ENCODE peak calls at places on chromosomes 7 and 10, in seven cellular contexts. U is PC-3, T is psoas muscle, E is H9, P is brain microvascular endothelial cell, X is transverse colon, S is fibroblast of lung. H is an unnamed sample.

GRCh38 chr10:70124415-70124814 is 8.2 kb downstream of the AIFM2 start:
- DNase-seq in E (no peak), S (no peak), U (no peak), T (no peak), X (no peak), P (no peak), H (no peak)

GRCh38 chr10:61452229-61452651 is 941 bp downstream of the TMEM26 start:
- DNase-seq in S (peak; percentile 29), U (no peak), T (peak; percentile 35), X (no peak), E (peak; percentile 70), P (no peak), H (peak; percentile 3)

GRCh38 chr10:7409732-7410168 is 1.1 kb downstream of the SFMBT2 start:
- DNase-seq in X (no peak), E (no peak), T (no peak), P (no peak), S (peak; percentile 47), U (no peak), H (no peak)

GRCh38 chr10:70404906-70405824 is 1.2 kb downstream of the EIF4EBP2 start:
- DNase-seq in U (peak; percentile 94), X (peak; percentile 79), E (no peak), S (peak; percentile 99), P (peak; percentile 80), T (peak; percentile 91), H (no peak)

GRCh38 chr7:155908385-155908784 is 96.1 kb upstream of the SHH start:
- DNase-seq in P (no peak), E (no peak), T (peak; percentile 8), X (no peak), S (no peak), U (no peak), H (no peak)

GRCh38 chr7:28988091-28988490 is 30.0 kb upstream of the TRIL start:
- DNase-seq in U (no peak), E (no peak), S (peak; percentile 36), X (no peak), T (no peak), P (no peak), H (no peak)

GRCh38 chr10:122128357-122128756 is 139.4 kb downstream of the TACC2 start:
- DNase-seq in P (no peak), S (peak; percentile 29), E (no peak), X (peak; percentile 52), U (no peak), T (peak; percentile 80), H (no peak)

GRCh38 chr10:22491480-22491879 is 146.2 kb downstream of the SPAG6 start:
- DNase-seq in T (no peak), U (no peak), P (no peak), S (no peak), E (no peak), X (no peak), H (no peak)

GRCh38 chr7:133556070-133556469 is 303.2 kb downstream of the EXOC4 start:
- DNase-seq in X (no peak), U (no peak), T (no peak), S (no peak), P (no peak), E (no peak), H (no peak)

GRCh38 chr10:86970152-86970886 is 2.0 kb downstream of the ADIRF start:
- DNase-seq in X (peak; percentile 68), E (peak; percentile 76), S (peak; percentile 56), T (peak; percentile 93), U (peak; percentile 44), P (no peak), H (peak; percentile 21)

GRCh38 chr10:96863922-96864543 is 31.9 kb downstream of the LCOR start:
- DNase-seq in T (no peak), X (no peak), P (no peak), E (no peak), S (no peak), U (peak; percentile 84), H (peak; percentile 44)

GRCh38 chr7:109003742-109004141 is 434.1 kb downstream of the DNAJB9 start:
- DNase-seq in E (no peak), P (peak; percentile 20), S (no peak), T (no peak), X (no peak), U (no peak), H (no peak)

GRCh38 chr7:5591547-5591899 is 167.9 kb upstream of the TNRC18 start:
- DNase-seq in X (no peak), P (peak; percentile 70), S (peak; percentile 62), E (no peak), U (peak; percentile 69), T (no peak), H (no peak)

GRCh38 chr7:76292206-76292573 is 10.3 kb upstream of the HSPB1 start:
- DNase-seq in X (no peak), P (peak; percentile 29), S (peak; percentile 28), T (peak; percentile 85), U (no peak), E (no peak), H (no peak)

GRCh38 chr7:46229409-46229808 is 308.3 kb upstream of the IGFBP3 start:
- DNase-seq in E (no peak), X (no peak), P (peak; percentile 89), U (peak; percentile 76), T (no peak), S (peak; percentile 45), H (no peak)

GRCh38 chr10:103476046-103476768 is 2.8 kb downstream of the CALHM3 start:
- DNase-seq in T (peak; percentile 45), U (no peak), X (no peak), P (no peak), S (peak; percentile 6), E (peak; percentile 91), H (no peak)

GRCh38 chr7:123594813-123595241 is 6.8 kb upstream of the ASB15 start:
- DNase-seq in U (no peak), X (peak; percentile 26), S (no peak), E (peak; percentile 86), P (peak; percentile 14), T (no peak), H (no peak)

GRCh38 chr7:47539398-47540052 is 42.4 kb downstream of the TNS3 start:
- DNase-seq in P (peak; percentile 72), E (no peak), U (no peak), S (peak; percentile 43), X (no peak), T (no peak), H (no peak)

GRCh38 chr10:77801474-77802238 is 124.9 kb downstream of the DLG5 start:
- DNase-seq in U (peak; percentile 54), E (no peak), T (no peak), S (no peak), X (no peak), P (peak; percentile 10), H (peak; percentile 35)

GRCh38 chr7:150946826-150947750 is 31.0 kb downstream of the KCNH2 start:
- DNase-seq in S (no peak), X (no peak), U (no peak), P (no peak), E (peak; percentile 29), T (peak; percentile 38), H (no peak)

GRCh38 chr10:77553311-77553710 is 84.3 kb downstream of the KCNMA1 start:
- DNase-seq in T (no peak), U (no peak), P (no peak), X (no peak), E (no peak), S (no peak), H (no peak)

GRCh38 chr10:53601260-53601875 is 828.8 kb upstream of the MBL2 start:
- DNase-seq in U (peak; percentile 92), E (no peak), X (no peak), P (peak; percentile 8), S (peak; percentile 70), T (no peak), H (no peak)

GRCh38 chr7:68176974-68177373 is 1180.3 kb downstream of the TYW1 start:
- DNase-seq in T (no peak), S (peak; percentile 4), E (peak; percentile 81), P (peak; percentile 32), U (peak; percentile 48), X (no peak), H (no peak)

GRCh38 chr7:14859267-14859666 is 43.3 kb downstream of the DGKB start:
- DNase-seq in X (no peak), E (no peak), U (peak; percentile 38), S (no peak), P (no peak), T (no peak), H (no peak)
- H3K27me3 ChIP-seq in X (no peaks in the 10 kb centered on the region), E (no peaks in the 10 kb centered on the region), U (no peaks in the 10 kb centered on the region), S (no peaks in the 10 kb centered on the region), P (no peaks in the 10 kb centered on the region), T (no peaks in the 10 kb centered on the region), H (no peaks in the 10 kb centered on the region)

GRCh38 chr10:99777918-99778716 is 4.3 kb upstream of the ABCC2 start:
- DNase-seq in P (no peak), E (peak; percentile 36), T (no peak), X (no peak), U (no peak), S (no peak), H (no peak)
- TF ChIP-seq CTCF in P (no peak), E (no peak), T (no peak), X (no peak), U (no peak), S (no peak), H (no peak)

DNA sequence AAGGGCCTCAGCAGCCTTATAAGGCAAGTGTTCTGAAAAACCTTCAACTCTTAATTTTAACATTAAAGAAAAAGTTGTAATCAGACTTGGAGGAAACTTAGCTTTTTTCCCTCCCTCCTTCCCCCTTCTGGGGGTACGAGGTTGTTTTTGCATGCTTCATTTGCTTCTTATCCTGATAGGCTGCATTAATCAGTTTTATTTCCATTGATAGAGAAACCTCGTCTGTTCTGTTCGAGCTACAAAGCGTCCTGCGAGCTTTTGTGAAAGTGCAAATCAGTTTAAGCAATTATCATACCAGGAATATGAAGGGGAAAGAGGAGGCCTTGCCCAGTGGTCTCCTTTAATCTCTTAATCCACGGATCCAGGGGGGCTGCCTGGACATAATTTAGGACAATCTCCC is 7.5 kb downstream of the EMX2 start:
- DNase-seq in U (no peak), X (no peak), T (no peak), E (no peak), S (no peak), P (no peak), H (no peak)
- H3K27me3 ChIP-seq in U (peaks cover 65% of the 10 kb centered on the region), X (peaks cover 100% of the 10 kb centered on the region), T (peaks cover 90% of the 10 kb centered on the region), E (peaks cover 98% of the 10 kb centered on the region), S (peaks cover 65% of the 10 kb centered on the region), P (peaks cover 77% of the 10 kb centered on the region), H (peaks cover 7% of the 10 kb centered on the region)

GRCh38 chr7:142873281-142873784 is 12.2 kb downstream of the TRPV6 start:
- DNase-seq in U (peak; percentile 27), P (peak; percentile 7), X (no peak), S (no peak), E (peak; percentile 70), T (no peak), H (no peak)
- TF ChIP-seq CTCF in U (peak; percentile 74), P (peak; percentile 63), X (peak; percentile 13), S (peak; percentile 17), E (peak; percentile 85), T (peak; percentile 16), H (peak; percentile 91)

GRCh38 chr7:92693519-92693918 is 103.3 kb upstream of the FAM133B start:
- DNase-seq in X (no peak), U (no peak), E (no peak), T (no peak), P (no peak), S (no peak), H (no peak)
- H3K27me3 ChIP-seq in X (no peaks in the 10 kb centered on the region), U (no peaks in the 10 kb centered on the region), E (no peaks in the 10 kb centered on the region), T (no peaks in the 10 kb centered on the region), P (no peaks in the 10 kb centered on the region), S (no peaks in the 10 kb centered on the region), H (no peaks in the 10 kb centered on the region)

GRCh38 chr7:148084138-148084537 is 506.4 kb upstream of the C7orf33 start:
- DNase-seq in X (peak; percentile 46), T (no peak), P (peak; percentile 58), S (peak; percentile 56), E (peak; percentile 64), U (peak; percentile 69), H (no peak)
- TF ChIP-seq CTCF in X (peak; percentile 52), T (peak; percentile 48), P (peak; percentile 68), S (no peak), E (peak; percentile 88), U (peak; percentile 81), H (peak; percentile 59)